ENCODE peak calls at places on chromosome 10, in eight cellular contexts. R is endodermal cell, M is astrocyte of the hippocampus, Y is astrocyte of the spinal cord, X is stomach, O is ACHN, W is C1 segment of cervical spinal cord, I is foreskin fibroblast. K is an unnamed sample.

GRCh38 chr10:49387029-49387428 is 8.9 kb downstream of the DRGX start:
- DNase-seq in I (peak), M (no peak), W (no peak), O (no peak), X (no peak), Y (peak), R (no peak), K (no peak)

GRCh38 chr10:69056129-69056528 is 31.8 kb upstream of the SRGN start:
- DNase-seq in I (no peak), M (no peak), X (no peak), W (no peak), R (no peak), Y (no peak), O (no peak), K (no peak)

GRCh38 chr10:103653581-103654020 is 160.1 kb downstream of the NEURL1 start:
- DNase-seq in I (no peak), W (no peak), X (peak), Y (no peak), R (no peak), M (no peak), O (no peak), K (no peak)

GRCh38 chr10:46558141-46558410 is 1.6 kb upstream of the GPRIN2 start:
- DNase-seq in I (no peak), O (no peak), W (no peak), M (no peak), Y (no peak), R (no peak), X (no peak), K (no peak)

GRCh38 chr10:102629661-102630614 is 14.3 kb upstream of the TRIM8 start:
- DNase-seq in I (peak), Y (peak), X (no peak), M (peak), O (peak), W (no peak), R (peak), K (peak)

GRCh38 chr10:100009793-100010676 is at the start of gene DNMBP:
- DNase-seq in M (peak), X (peak), O (peak), Y (peak), W (peak), I (peak), R (peak), K (no peak)

GRCh38 chr10:77463967-77464745 is 173.5 kb downstream of the KCNMA1 start:
- DNase-seq in I (peak), W (no peak), X (no peak), R (no peak), Y (peak), O (no peak), M (peak), K (peak)

GRCh38 chr10:123165445-123166072 is 11.4 kb downstream of the BUB3 start:
- DNase-seq in R (no peak), M (no peak), O (peak), I (no peak), X (no peak), W (no peak), Y (no peak), K (no peak)

GRCh38 chr10:125145636-125146035 is 14.7 kb downstream of the CTBP2 start:
- DNase-seq in M (no peak), W (no peak), Y (no peak), R (no peak), X (no peak), O (no peak), I (no peak), K (no peak)

GRCh38 chr10:97574374-97575100 is 2.0 kb downstream of the ANKRD2 start:
- DNase-seq in X (peak), Y (peak), I (peak), M (peak), W (no peak), R (peak), O (peak), K (peak)